ENCODE peak calls at places on chromosomes 16 and 17, in ten cellular contexts. C is GM23338; Q is G401; E is stimulated activated CD4-positive, alpha-beta T cell treated with anti-CD3 and anti-CD28 coated beads, Interleukin-12 subunit alpha, Interleukin-12 subunit beta, amount 100 ng/mL, for 48 hours; R is sigmoid colon; F is ascending aorta; O is HAP-1; A is nucleus accumbens; U is transverse colon; X is mucosa of gallbladder. Z is an unnamed sample.

GRCh38 chr17:61816538-61816937 is 46.8 kb downstream of the BRIP1 start:
- DNase-seq in C (no peak), Q (no peak), E (no peak), R (no peak), F (no peak), O (no peak), A (no peak), U (no peak), X (no peak), Z (no peak)

GRCh38 chr17:4950757-4951204 is at the start of gene ENO3:
- DNase-seq in C (peak), Q (peak), E (no peak), R (no peak), F (no peak), O (peak), A (no peak), U (peak), X (no peak), Z (no peak)

GRCh38 chr17:60354223-60354622 is 37.7 kb downstream of the USP32 start:
- DNase-seq in C (no peak), Q (no peak), E (no peak), R (no peak), F (no peak), O (no peak), A (no peak), U (no peak), X (no peak), Z (no peak)

GRCh38 chr17:9140550-9141422 is 119.5 kb downstream of the NTN1 start:
- DNase-seq in C (no peak), Q (no peak), E (no peak), R (no peak), F (no peak), O (no peak), A (no peak), U (no peak), X (no peak), Z (no peak)

GRCh38 chr16:2385441-2385840 is 43.8 kb upstream of the CCNF start:
- DNase-seq in C (peak), Q (no peak), E (no peak), R (no peak), F (no peak), O (no peak), A (no peak), U (no peak), X (no peak), Z (no peak)

GRCh38 chr16:78297066-78297666 is 197.7 kb downstream of the WWOX start:
- DNase-seq in C (no peak), Q (no peak), E (no peak), R (no peak), F (no peak), O (no peak), A (no peak), U (no peak), X (no peak), Z (no peak)

GRCh38 chr17:41544497-41544896 is 16.4 kb upstream of the KRT19 start:
- DNase-seq in C (no peak), Q (no peak), E (no peak), R (no peak), F (no peak), O (no peak), A (no peak), U (peak), X (peak), Z (no peak)

GRCh38 chr16:79599256-79599836 is 1.2 kb downstream of the MAF start:
- DNase-seq in C (peak), Q (no peak), E (no peak), R (peak), F (no peak), O (no peak), A (no peak), U (no peak), X (no peak), Z (peak)

GRCh38 chr16:56753410-56753809 is 23.5 kb downstream of the NUP93 start:
- DNase-seq in C (no peak), Q (no peak), E (no peak), R (no peak), F (no peak), O (no peak), A (no peak), U (no peak), X (no peak), Z (no peak)

GRCh38 chr16:27046958-27047357 is 19.8 kb upstream of the C16orf82 start:
- DNase-seq in C (no peak), Q (no peak), E (no peak), R (no peak), F (no peak), O (no peak), A (no peak), U (no peak), X (no peak), Z (no peak)

GRCh38 chr16:57962756-57963155 is 8.2 kb downstream of the CNGB1 start:
- DNase-seq in C (no peak), Q (no peak), E (no peak), R (no peak), F (no peak), O (no peak), A (no peak), U (no peak), X (no peak), Z (no peak)

GRCh38 chr17:77837917-77838316 is 120.6 kb upstream of the TNRC6C start:
- DNase-seq in C (no peak), Q (no peak), E (no peak), R (peak), F (no peak), O (no peak), A (no peak), U (no peak), X (no peak), Z (no peak)

GRCh38 chr17:7651959-7652658 is 1.4 kb downstream of the ATP1B2 start:
- DNase-seq in C (peak), Q (peak), E (no peak), R (no peak), F (no peak), O (no peak), A (no peak), U (no peak), X (no peak), Z (no peak)

GRCh38 chr17:36608794-36609497 is 7.6 kb downstream of the MRM1 start:
- DNase-seq in C (peak), Q (peak), E (no peak), R (no peak), F (no peak), O (peak), A (peak), U (peak), X (peak), Z (no peak)

GRCh38 chr16:53741546-53741945 is 37.6 kb downstream of the FTO start:
- DNase-seq in C (no peak), Q (no peak), E (no peak), R (no peak), F (no peak), O (no peak), A (no peak), U (no peak), X (no peak), Z (no peak)

GRCh38 chr16:772959-773358 is 12.4 kb downstream of the MSLN start:
- DNase-seq in C (no peak), Q (no peak), E (no peak), R (no peak), F (no peak), O (no peak), A (no peak), U (no peak), X (no peak), Z (no peak)

GRCh38 chr16:2992383-2993081 is 12.3 kb upstream of the PKMYT1 start:
- DNase-seq in C (no peak), Q (no peak), E (no peak), R (no peak), F (no peak), O (no peak), A (no peak), U (no peak), X (no peak), Z (no peak)